ENCODE peak calls at places on chromosomes 16 and 17, in eight cellular contexts. X, M, K, B, D, S, Z and G are unnamed samples. For H3K9me3, the result is how much of the 10 kb centered on the place peaks cover.

GRCh38 chr17:45248132-45248936 is 13.6 kb downstream of the SPATA32 start:
- DNase-seq in X (no peak), M (no peak), K (no peak), B (peak), D (peak), S (peak), Z (peak), G (peak)

GRCh38 chr16:11604783-11605563 is 18.3 kb upstream of the LITAF start:
- DNase-seq in X (peak), M (peak), K (no peak), B (peak), D (no peak), S (peak), Z (peak), G (no peak)

GRCh38 chr16:81738831-81739496 is 40.1 kb upstream of the PLCG2 start:
- DNase-seq in X (peak), M (peak), K (peak), B (peak), D (peak), S (peak), Z (no peak), G (no peak)

GRCh38 chr17:61834610-61835009 is 28.7 kb downstream of the BRIP1 start:
- DNase-seq in X (no peak), M (no peak), K (no peak), B (no peak), D (no peak), S (no peak), Z (no peak), G (no peak)

GRCh38 chr17:38403491-38403890 is 24.8 kb upstream of the ARHGAP23 start:
- DNase-seq in X (no peak), M (no peak), K (no peak), B (no peak), D (no peak), S (no peak), Z (no peak), G (no peak)

GRCh38 chr16:81350306-81350615 is 35.5 kb downstream of the GAN start:
- DNase-seq in X (no peak), M (no peak), K (no peak), B (no peak), D (no peak), S (no peak), Z (no peak), G (peak)

GRCh38 chr17:47797797-47798196 is 23.8 kb downstream of the OSBPL7 start:
- DNase-seq in X (no peak), M (no peak), K (no peak), B (no peak), D (no peak), S (no peak), Z (no peak), G (no peak)

GRCh38 chr16:89562939-89563338 is 2.5 kb downstream of the RPL13 start:
- DNase-seq in X (no peak), M (no peak), K (no peak), B (no peak), D (no peak), S (no peak), Z (no peak), G (no peak)

GRCh38 chr17:15782809-15783208 is 50.7 kb downstream of the TBC1D26 start:
- DNase-seq in X (peak), M (peak), K (peak), B (peak), D (peak), S (no peak), Z (peak), G (peak)

GRCh38 chr17:6420173-6420641 is 14.7 kb downstream of the AIPL1 start:
- DNase-seq in X (peak), M (no peak), K (no peak), B (no peak), D (no peak), S (no peak), Z (no peak), G (peak)

GRCh38 chr16:89072216-89073130 is 21.2 kb upstream of the ACSF3 start:
- DNase-seq in X (no peak), M (no peak), K (no peak), B (no peak), D (no peak), S (no peak), Z (no peak), G (no peak)

GRCh38 chr16:70483426-70483825 is 29.0 kb downstream of the FCSK start:
- DNase-seq in X (no peak), M (no peak), K (no peak), B (no peak), D (no peak), S (no peak), Z (no peak), G (no peak)

GRCh38 chr16:49019081-49019633 is 262.5 kb downstream of the CBLN1 start:
- DNase-seq in X (no peak), M (no peak), K (no peak), B (no peak), D (no peak), S (no peak), Z (no peak), G (peak)

GRCh38 chr17:19470529-19471261 is 59.7 kb downstream of the RNF112 start:
- DNase-seq in X (peak), M (no peak), K (peak), B (peak), D (peak), S (no peak), Z (peak), G (no peak)

GRCh38 chr17:8680850-8681174 is 50.3 kb upstream of the MYH10 start:
- DNase-seq in X (no peak), M (no peak), K (no peak), B (no peak), D (no peak), S (no peak), Z (no peak), G (no peak)

GRCh38 chr16:67198238-67198734 is 645 bp upstream of the ELMO3 start:
- DNase-seq in X (peak), M (no peak), K (no peak), B (peak), D (peak), S (no peak), Z (peak), G (peak)
- H3K4me3 ChIP-seq in X (no peak), M (no peak), K (no peak), B (no peak), D (no peak), S (no peak), Z (no peak), G (no peak)

DNA sequence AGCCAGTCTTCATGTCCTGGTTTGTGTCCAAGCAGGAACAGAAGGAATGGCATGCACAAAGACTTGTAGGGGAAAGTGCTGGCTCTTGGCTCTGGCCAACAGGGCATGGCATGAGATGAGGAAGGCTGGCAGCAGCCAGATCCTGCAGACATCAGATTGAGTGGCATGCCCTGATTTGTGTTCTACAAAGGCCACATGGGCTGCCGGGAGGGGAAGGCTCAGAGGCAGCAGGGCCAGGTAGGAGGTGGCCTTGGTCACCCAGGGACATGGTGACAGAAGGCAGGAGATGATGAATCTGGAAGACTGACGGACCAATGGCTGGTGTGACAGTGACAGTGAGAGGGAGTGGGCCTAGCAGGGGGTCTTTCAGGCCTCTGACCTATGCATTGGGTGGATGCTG is 33.7 kb downstream of the SMPD3 start:
- DNase-seq in X (no peak), M (no peak), K (no peak), B (no peak), D (no peak), S (no peak), Z (no peak), G (no peak)
- H3K27ac ChIP-seq in X (no peak), M (no peak), K (no peak), B (no peak), D (no peak), S (no peak), Z (peak), G (peak)

DNA sequence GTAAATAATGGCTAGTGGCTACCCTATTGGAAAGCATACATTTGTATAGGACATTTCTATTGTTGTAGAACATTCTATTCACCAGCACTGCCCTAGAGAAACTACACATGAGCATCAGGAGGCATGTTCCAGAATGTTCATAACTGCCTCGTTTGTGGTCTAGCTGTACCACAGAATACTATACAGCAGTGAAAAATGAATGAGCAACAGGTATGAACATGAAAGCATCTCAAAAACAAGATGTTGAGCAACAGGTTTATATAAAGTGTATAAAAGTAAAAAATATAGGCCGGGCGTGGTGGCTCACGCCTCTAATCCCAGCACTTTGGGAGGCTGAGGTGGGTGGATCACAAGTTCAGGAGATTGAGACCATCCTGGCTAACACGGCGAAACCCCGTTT is 91.7 kb downstream of the BMERB1 start:
- DNase-seq in X (no peak), M (no peak), K (no peak), B (no peak), D (no peak), S (no peak), Z (no peak), G (no peak)
- H3K9me3 ChIP-seq in X (under half), M (under half), K (under half), B (under half), D (under half), S (under half), Z (under half), G (under half)

DNA sequence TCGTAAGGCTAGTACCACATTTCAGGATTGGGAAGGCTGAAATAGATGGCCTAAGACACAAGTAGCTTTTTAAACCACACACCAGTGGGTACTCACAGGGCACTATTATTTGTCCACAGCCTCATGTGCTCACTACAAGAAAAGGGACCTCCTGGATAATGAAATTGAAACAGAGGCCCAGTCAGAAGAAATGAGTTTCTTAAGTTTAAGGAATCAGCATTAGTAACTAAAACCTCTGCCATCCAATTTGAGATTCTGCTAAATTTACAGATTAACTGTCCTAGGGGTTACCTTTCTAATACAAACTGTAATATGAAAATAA is 3.0 kb downstream of the USP7 start:
- DNase-seq in X (no peak), M (no peak), K (no peak), B (no peak), D (no peak), S (no peak), Z (no peak), G (no peak)
- H3K4me3 ChIP-seq in X (no peak), M (no peak), K (peak), B (peak), D (no peak), S (peak), Z (no peak), G (no peak)

GRCh38 chr17:57913576-57914273 is 41.5 kb downstream of the CUEDC1 start:
- DNase-seq in X (no peak), M (no peak), K (no peak), B (no peak), D (no peak), S (no peak), Z (no peak), G (no peak)

GRCh38 chr17:57910462-57910861 is 44.8 kb downstream of the CUEDC1 start:
- DNase-seq in X (no peak), M (no peak), K (no peak), B (no peak), D (no peak), S (no peak), Z (no peak), G (no peak)

GRCh38 chr17:57911021-57911420 is 44.2 kb downstream of the CUEDC1 start:
- DNase-seq in X (no peak), M (no peak), K (no peak), B (no peak), D (no peak), S (no peak), Z (no peak), G (no peak)

GRCh38 chr17:57914274-57915147 is 40.7 kb downstream of the CUEDC1 start:
- DNase-seq in X (no peak), M (no peak), K (no peak), B (no peak), D (no peak), S (no peak), Z (no peak), G (no peak)

GRCh38 chr17:57911834-57912673 is 43.2 kb downstream of the CUEDC1 start:
- DNase-seq in X (peak), M (peak), K (peak), B (peak), D (peak), S (no peak), Z (peak), G (peak)
- H3K27ac ChIP-seq in X (no peak), M (no peak), K (peak), B (peak), D (peak), S (no peak), Z (peak), G (no peak)

GRCh38 chr16:10338426-10338825 is 47.4 kb upstream of the ATF7IP2 start:
- DNase-seq in X (no peak), M (no peak), K (no peak), B (no peak), D (no peak), S (no peak), Z (no peak), G (no peak)
- H3K9me3 ChIP-seq in X (under half), M (under half), K (under half), B (under half), D (under half), S (half or more), Z (under half), G (under half)

DNA sequence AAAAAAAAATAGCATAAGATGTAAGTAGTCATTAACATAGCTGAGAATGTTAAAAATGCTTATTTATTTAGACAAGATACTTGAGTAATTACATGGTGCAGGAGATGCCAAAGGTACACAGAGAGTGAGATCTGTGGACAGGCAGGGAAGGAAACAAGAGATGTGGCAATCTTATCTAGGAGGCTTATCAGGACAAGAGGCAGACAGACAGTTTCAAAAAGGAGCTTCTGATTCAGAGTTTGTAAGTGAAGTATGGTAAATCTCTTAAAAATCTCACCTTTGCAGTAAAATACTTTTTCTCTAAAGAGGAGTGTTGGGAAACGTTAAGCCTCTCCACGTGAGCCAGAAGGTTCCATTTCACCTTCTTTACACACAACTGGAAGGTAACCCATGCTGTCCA is 19.9 kb upstream of the GHDC start:
- DNase-seq in X (no peak), M (no peak), K (no peak), B (no peak), D (no peak), S (no peak), Z (no peak), G (no peak)
- H3K4me3 ChIP-seq in X (no peak), M (no peak), K (no peak), B (no peak), D (no peak), S (no peak), Z (no peak), G (no peak)

GRCh38 chr17:66966529-66967418 is 2.3 kb downstream of the CACNG4 start:
- DNase-seq in X (no peak), M (no peak), K (no peak), B (no peak), D (no peak), S (no peak), Z (no peak), G (no peak)
- H3K27ac ChIP-seq in X (no peak), M (no peak), K (no peak), B (no peak), D (no peak), S (no peak), Z (no peak), G (no peak)

GRCh38 chr16:1390239-1390638 is 24.3 kb downstream of the UNKL start:
- DNase-seq in X (no peak), M (no peak), K (no peak), B (no peak), D (no peak), S (no peak), Z (no peak), G (no peak)
- H3K9me3 ChIP-seq in X (under half), M (under half), K (under half), B (under half), D (under half), S (under half), Z (under half), G (under half)